ENCODE peak calls at places on chromosomes 13 and 19, in ten cellular contexts. A is left ventricle myocardium superior; G is H9; X is endothelial cell of umbilical vein; T is astrocyte of the hippocampus; R is H1; J is GM06990; Y is LHCN-M2; H is NCI-H748 treated with DMSO at 0.1 percent for 48 hours; E is stimulated activated CD4-positive, alpha-beta T cell treated with anti-CD3 and anti-CD28 coated beads, TNF-alpha, amount 100 ng/mL, for 48 hours. B is an unnamed sample.

GRCh38 chr13:51782026-51782710 is 21.8 kb downstream of the DHRS12 start:
- DNase-seq in Y (no peak), G (no peak), E (no peak), A (no peak), T (no peak), X (no peak), H (no peak), J (no peak), R (no peak), B (no peak)

GRCh38 chr19:6138066-6138465 is 2.6 kb downstream of the ACSBG2 start:
- DNase-seq in Y (no peak), H (no peak), X (no peak), J (no peak), R (no peak), T (no peak), A (no peak), G (no peak), E (no peak), B (no peak)

GRCh38 chr13:94550030-94550738 is 45.8 kb downstream of the TGDS start:
- DNase-seq in T (no peak), J (no peak), R (no peak), G (no peak), H (peak; percentile 72), A (no peak), X (no peak), Y (no peak), E (no peak), B (no peak)

GRCh38 chr13:72284791-72285190 is 417.8 kb upstream of the DACH1 start:
- DNase-seq in T (peak; percentile 51), R (no peak), J (no peak), X (no peak), Y (peak; percentile 28), G (no peak), E (no peak), H (no peak), A (no peak), B (no peak)

GRCh38 chr19:5001547-5002131 is 32.7 kb downstream of the KDM4B start:
- DNase-seq in G (peak; percentile 61), A (no peak), X (peak; percentile 49), Y (peak; percentile 54), H (no peak), J (no peak), R (no peak), E (peak; percentile 8), T (peak; percentile 53), B (peak; percentile 71)

GRCh38 chr13:42275506-42275905 is 3.6 kb downstream of the AKAP11 start:
- DNase-seq in T (no peak), Y (no peak), E (no peak), A (no peak), X (no peak), H (no peak), R (no peak), J (no peak), G (no peak), B (no peak)

GRCh38 chr19:3494051-3494450 is 6.4 kb downstream of the DOHH start:
- DNase-seq in H (no peak), Y (no peak), X (no peak), G (peak; percentile 88), R (peak; percentile 88), A (no peak), J (no peak), T (no peak), E (no peak), B (peak; percentile 32)

GRCh38 chr19:7645159-7645558 is 8.2 kb downstream of the STXBP2 start:
- DNase-seq in Y (no peak), A (no peak), G (no peak), T (no peak), E (no peak), J (no peak), H (no peak), R (no peak), X (no peak), B (no peak)

GRCh38 chr13:42970824-42971669 is 21.0 kb downstream of the EPSTI1 start:
- DNase-seq in T (peak; percentile 53), X (peak; percentile 59), R (peak; percentile 58), A (no peak), Y (peak; percentile 73), E (no peak), H (peak; percentile 12), J (no peak), G (peak; percentile 48), B (peak; percentile 24)

GRCh38 chr13:35727881-35728280 is 251.4 kb upstream of the MAB21L1 start:
- DNase-seq in J (no peak), Y (no peak), G (no peak), H (no peak), A (no peak), T (no peak), R (no peak), E (no peak), X (no peak), B (no peak)

GRCh38 chr19:5018224-5019015 is 49.5 kb downstream of the KDM4B start:
- DNase-seq in X (no peak), T (peak; percentile 82), R (no peak), E (no peak), H (no peak), J (no peak), A (no peak), G (no peak), Y (peak; percentile 34), B (no peak)